ENCODE peak calls at places on chromosomes 2 and 18, in six cellular contexts. J is fibroblast of mammary gland, A is cardiac septum, P is memory B cell, X is AG08396, K is WTC11. F is an unnamed sample.
A peak's percentile ranks its signal among the peaks of the same experiment; 100 is the strongest.

GRCh38 chr18:9008709-9009635 is 93.5 kb upstream of the NDUFV2 start:
- DNase-seq in J (no peak), A (no peak), P (no peak), X (no peak), K (no peak), F (no peak)

GRCh38 chr2:237590272-237591020 is at the start of gene RAB17:
- DNase-seq in J (no peak), A (no peak), P (no peak), X (no peak), K (peak; percentile 51), F (no peak)

GRCh38 chr18:22171263-22171838 is 2.0 kb downstream of the GATA6 start:
- DNase-seq in J (no peak), A (no peak), P (no peak), X (no peak), K (peak; percentile 21), F (no peak)

GRCh38 chr18:5729983-5730699 is 165.2 kb downstream of the TMEM200C start:
- DNase-seq in J (no peak), A (no peak), P (no peak), X (no peak), K (no peak), F (no peak)

GRCh38 chr18:2821695-2822094 is 25.1 kb upstream of the EMILIN2 start:
- DNase-seq in J (no peak), A (no peak), P (no peak), X (no peak), K (no peak), F (no peak)

GRCh38 chr2:233418761-233419625 is 64.7 kb downstream of the DGKD start:
- DNase-seq in J (peak; percentile 24), A (peak; percentile 87), P (peak; percentile 65), X (no peak), K (no peak), F (peak; percentile 44)

GRCh38 chr2:191369034-191369433 is 123.8 kb downstream of the MYO1B start:
- DNase-seq in J (peak; percentile 34), A (no peak), P (no peak), X (no peak), K (no peak), F (no peak)

GRCh38 chr2:159614534-159615186 is 1.7 kb downstream of the BAZ2B start:
- DNase-seq in J (no peak), A (no peak), P (no peak), X (peak; percentile 17), K (no peak), F (no peak)

GRCh38 chr2:182868049-182868422 is 1.6 kb upstream of the FRZB start:
- DNase-seq in J (no peak), A (no peak), P (no peak), X (no peak), K (no peak), F (no peak)

GRCh38 chr2:110674620-110675555 is 3.0 kb downstream of the BUB1 start:
- DNase-seq in J (peak; percentile 52), A (no peak), P (peak; percentile 51), X (peak; percentile 23), K (no peak), F (no peak)

GRCh38 chr18:26700728-26701127 is 152.4 kb upstream of the KCTD1 start:
- DNase-seq in J (no peak), A (no peak), P (no peak), X (no peak), K (no peak), F (no peak)

GRCh38 chr18:31498450-31499156 is 626 bp downstream of the DSG2 start:
- DNase-seq in J (peak; percentile 9), A (no peak), P (no peak), X (no peak), K (no peak), F (peak; percentile 70)

GRCh38 chr2:27442282-27442980 is at the start of gene KRTCAP3:
- DNase-seq in J (no peak), A (no peak), P (peak; percentile 26), X (no peak), K (peak; percentile 91), F (peak; percentile 74)

GRCh38 chr2:7030810-7031209 is 113.6 kb downstream of the RNF144A start:
- DNase-seq in J (no peak), A (no peak), P (no peak), X (no peak), K (no peak), F (no peak)

GRCh38 chr2:70403267-70404053 is 101.6 kb upstream of the FAM136A start:
- DNase-seq in J (no peak), A (no peak), P (no peak), X (no peak), K (peak; percentile 31), F (no peak)

GRCh38 chr18:79365701-79366100 is 30.0 kb upstream of the NFATC1 start:
- DNase-seq in J (peak; percentile 45), A (peak; percentile 54), P (no peak), X (no peak), K (no peak), F (no peak)

GRCh38 chr2:157312866-157313486 is 12.6 kb downstream of the ERMN start:
- DNase-seq in J (peak; percentile 53), A (no peak), P (no peak), X (no peak), K (no peak), F (no peak)

GRCh38 chr2:71692621-71693277 is 239.4 kb downstream of the DYSF start:
- DNase-seq in J (no peak), A (no peak), P (no peak), X (no peak), K (no peak), F (no peak)

GRCh38 chr2:149572102-149572953 is 15.2 kb downstream of the MMADHC start:
- DNase-seq in J (no peak), A (no peak), P (no peak), X (no peak), K (no peak), F (no peak)

GRCh38 chr2:72263781-72264060 is 116.1 kb upstream of the CYP26B1 start:
- DNase-seq in J (no peak), A (no peak), P (no peak), X (no peak), K (no peak), F (no peak)

GRCh38 chr2:240560084-240560479 is at the start of gene DUSP28:
- DNase-seq in J (peak; percentile 81), A (peak; percentile 97), P (peak; percentile 93), X (peak; percentile 95), K (peak; percentile 78), F (peak; percentile 90)

GRCh38 chr2:236171213-236172201 is 3.3 kb upstream of the GBX2 start:
- DNase-seq in J (no peak), A (peak; percentile 57), P (no peak), X (peak; percentile 30), K (peak; percentile 50), F (no peak)

GRCh38 chr2:208249241-208249640 is 5.6 kb downstream of the IDH1 start:
- DNase-seq in J (no peak), A (no peak), P (no peak), X (no peak), K (no peak), F (no peak)

GRCh38 chr2:65299246-65299645 is 71.6 kb downstream of the ACTR2 start:
- DNase-seq in J (peak; percentile 84), A (no peak), P (no peak), X (no peak), K (no peak), F (no peak)

GRCh38 chr2:152537252-152537651 is 180.0 kb downstream of the PRPF40A start:
- DNase-seq in J (no peak), A (no peak), P (no peak), X (no peak), K (no peak), F (no peak)

GRCh38 chr2:239514753-239515152 is 113.9 kb upstream of the HDAC4 start:
- DNase-seq in J (no peak), A (no peak), P (no peak), X (no peak), K (no peak), F (no peak)

GRCh38 chr2:128639693-128640092 is 321.0 kb upstream of the HS6ST1 start:
- DNase-seq in J (no peak), A (peak; percentile 33), P (no peak), X (no peak), K (no peak), F (no peak)

GRCh38 chr18:79062806-79063205 is 6.4 kb upstream of the ATP9B start:
- DNase-seq in J (no peak), A (no peak), P (no peak), X (no peak), K (no peak), F (no peak)

GRCh38 chr18:57793630-57793986 is 9.5 kb downstream of the ATP8B1 start:
- DNase-seq in J (no peak), A (no peak), P (no peak), X (no peak), K (no peak), F (no peak)

F was measured in type B pancreatic cell.